ENCODE peak calls at places on chromosome 9, in seven cellular contexts. I is adrenal gland; M is CD4-positive, CD25-positive, alpha-beta regulatory T cell; H is ascending aorta; U is amniotic stem cell; V is sigmoid colon; R is AG04450. A is an unnamed sample.

GRCh38 chr9:73412874-73413273 is 261.2 kb downstream of the ANXA1 start:
- DNase-seq in I (no peak), M (no peak), H (no peak), U (no peak), V (no peak), R (no peak), A (no peak)

GRCh38 chr9:124500796-124501611 is 6.2 kb downstream of the NR5A1 start:
- DNase-seq in I (peak; percentile 91), M (no peak), H (no peak), U (no peak), V (no peak), R (no peak), A (no peak)

GRCh38 chr9:134552349-134552990 is 89.1 kb upstream of the COL5A1 start:
- DNase-seq in I (no peak), M (no peak), H (no peak), U (no peak), V (peak; percentile 60), R (no peak), A (no peak)

GRCh38 chr9:71944754-71945409 is 33.4 kb downstream of the C9orf85 start:
- DNase-seq in I (no peak), M (no peak), H (no peak), U (no peak), V (no peak), R (no peak), A (no peak)

GRCh38 chr9:91192785-91193657 is 168.7 kb downstream of the AUH start:
- DNase-seq in I (peak; percentile 96), M (peak; percentile 9), H (peak; percentile 97), U (peak; percentile 95), V (peak; percentile 96), R (peak; percentile 97), A (peak; percentile 90)

GRCh38 chr9:90112791-90113190 is 508.0 kb downstream of the GADD45G start:
- DNase-seq in I (no peak), M (no peak), H (no peak), U (no peak), V (no peak), R (no peak), A (no peak)

GRCh38 chr9:88748566-88749238 is 213.7 kb downstream of the NXNL2 start:
- DNase-seq in I (no peak), M (no peak), H (peak; percentile 74), U (no peak), V (peak; percentile 85), R (no peak), A (no peak)

GRCh38 chr9:90969021-90969675 is 167.5 kb downstream of the SYK start:
- DNase-seq in I (no peak), M (no peak), H (no peak), U (no peak), V (no peak), R (no peak), A (no peak)

GRCh38 chr9:87872079-87872624 is 10.5 kb upstream of the SPATA31E1 start:
- DNase-seq in I (peak; percentile 59), M (no peak), H (no peak), U (peak; percentile 12), V (peak; percentile 91), R (no peak), A (no peak)

GRCh38 chr9:74255489-74255984 is 241.6 kb upstream of the RORB start:
- DNase-seq in I (no peak), M (no peak), H (no peak), U (no peak), V (no peak), R (no peak), A (no peak)

GRCh38 chr9:81318571-81318970 is 370.8 kb downstream of the TLE1 start:
- DNase-seq in I (no peak), M (no peak), H (no peak), U (no peak), V (no peak), R (peak; percentile 4), A (no peak)

GRCh38 chr9:89404074-89404473 is 85.8 kb downstream of the SECISBP2 start:
- DNase-seq in I (no peak), M (no peak), H (no peak), U (no peak), V (no peak), R (no peak), A (no peak)

GRCh38 chr9:134442486-134443168 is 116.4 kb downstream of the RXRA start:
- DNase-seq in I (peak; percentile 84), M (no peak), H (no peak), U (no peak), V (no peak), R (no peak), A (no peak)

GRCh38 chr9:114894801-114895433 is 35.5 kb downstream of the TNFSF8 start:
- DNase-seq in I (peak; percentile 59), M (no peak), H (peak; percentile 67), U (peak; percentile 94), V (no peak), R (peak; percentile 98), A (no peak)

GRCh38 chr9:82273121-82273520 is 284.5 kb downstream of the SPATA31D1 start:
- DNase-seq in I (no peak), M (no peak), H (no peak), U (peak; percentile 5), V (no peak), R (no peak), A (no peak)

GRCh38 chr9:98808411-98808815 is 943 bp downstream of the GALNT12 start:
- DNase-seq in I (no peak), M (no peak), H (no peak), U (no peak), V (peak; percentile 75), R (no peak), A (no peak)

GRCh38 chr9:68462004-68462775 is 78.5 kb downstream of the TMEM252 start:
- DNase-seq in I (no peak), M (no peak), H (no peak), U (no peak), V (no peak), R (no peak), A (no peak)

GRCh38 chr9:136078025-136078424 is 17.1 kb downstream of the NACC2 start:
- DNase-seq in I (no peak), M (no peak), H (no peak), U (no peak), V (peak; percentile 58), R (no peak), A (no peak)

GRCh38 chr9:75090579-75090978 is 2.3 kb downstream of the OSTF1 start:
- DNase-seq in I (no peak), M (no peak), H (no peak), U (no peak), V (no peak), R (no peak), A (no peak)

GRCh38 chr9:133991211-133991921 is 758 bp downstream of the VAV2 start:
- DNase-seq in I (no peak), M (no peak), H (no peak), U (no peak), V (peak; percentile 69), R (no peak), A (no peak)

GRCh38 chr9:115127191-115127817 is 9.3 kb upstream of the TNC start:
- DNase-seq in I (no peak), M (no peak), H (no peak), U (no peak), V (no peak), R (peak; percentile 62), A (no peak)

GRCh38 chr9:80467632-80468031 is 895.9 kb downstream of the TLE4 start:
- DNase-seq in I (no peak), M (no peak), H (no peak), U (no peak), V (no peak), R (no peak), A (no peak)

GRCh38 chr9:104961238-104961637 is 33.3 kb upstream of the ABCA1 start:
- DNase-seq in I (no peak), M (peak; percentile 16), H (no peak), U (peak; percentile 6), V (no peak), R (no peak), A (no peak)

GRCh38 chr9:115262952-115263351 is 145.0 kb upstream of the TNC start:
- DNase-seq in I (no peak), M (no peak), H (no peak), U (no peak), V (no peak), R (no peak), A (no peak)

GRCh38 chr9:22813520-22813919 is 366.9 kb downstream of the DMRTA1 start:
- DNase-seq in I (no peak), M (no peak), H (no peak), U (peak; percentile 5), V (no peak), R (no peak), A (no peak)

GRCh38 chr9:16247188-16247875 is 623.1 kb downstream of the BNC2 start:
- DNase-seq in I (no peak), M (no peak), H (no peak), U (no peak), V (no peak), R (no peak), A (peak; percentile 29)

GRCh38 chr9:89985078-89985477 is 380.3 kb downstream of the GADD45G start:
- DNase-seq in I (no peak), M (no peak), H (no peak), U (no peak), V (no peak), R (no peak), A (no peak)

A was measured in thoracic aorta.